ENCODE peak calls at places on chromosomes 4 and X, in six cellular contexts. I is stomach, A is endothelial cell, Q is NCI-H187, O is AG09309, Z is SW 1271. T is an unnamed sample.

GRCh38 chr4:13455411-13455810 is 28.7 kb downstream of the RAB28 start:
- DNase-seq in I (no peak), O (peak), Z (no peak), A (no peak), Q (no peak), T (no peak)

GRCh38 chr4:38177035-38177791 is 217.0 kb downstream of the PTTG2 start:
- DNase-seq in Z (no peak), Q (no peak), O (no peak), A (no peak), I (peak), T (peak)

GRCh38 chr4:188107931-188108843 is 1.2 kb downstream of the TRIML2 start:
- DNase-seq in I (no peak), Z (peak), Q (no peak), O (no peak), A (no peak), T (no peak)

GRCh38 chr4:67545996-67546356 is 673 bp upstream of the CENPC start:
- DNase-seq in O (no peak), I (no peak), Z (no peak), Q (no peak), A (no peak), T (no peak)

GRCh38 chrX:3268804-3269203 is 77.6 kb downstream of the MXRA5 start:
- DNase-seq in Q (no peak), A (no peak), I (no peak), O (no peak), Z (no peak), T (no peak)

GRCh38 chrX:153537526-153538295 is 20.3 kb downstream of the ATP2B3 start:
- DNase-seq in I (no peak), Q (peak), O (no peak), Z (no peak), A (no peak), T (no peak)

GRCh38 chrX:42530027-42530426 is 247.9 kb downstream of the PPP1R2C start:
- DNase-seq in A (no peak), O (peak), I (no peak), Q (no peak), Z (no peak), T (no peak)

GRCh38 chr4:162347492-162348213 is 183.9 kb upstream of the FSTL5 start:
- DNase-seq in Z (no peak), Q (no peak), I (no peak), O (no peak), A (peak), T (no peak)

GRCh38 chr4:67546971-67547370 is 1.7 kb upstream of the CENPC start:
- DNase-seq in O (no peak), Q (no peak), Z (no peak), A (no peak), I (no peak), T (no peak)

GRCh38 chr4:140834866-140835495 is 78.8 kb upstream of the TBC1D9 start:
- DNase-seq in I (no peak), Z (no peak), A (no peak), Q (no peak), O (no peak), T (peak)

GRCh38 chr4:183563874-183564273 is 59.0 kb downstream of the ING2 start:
- DNase-seq in O (peak), I (no peak), Z (no peak), A (no peak), Q (no peak), T (no peak)

GRCh38 chrX:153649178-153649914 is 2.3 kb downstream of the DUSP9 start:
- DNase-seq in Q (peak), A (peak), I (no peak), Z (no peak), O (no peak), T (no peak)

GRCh38 chr4:150010525-150011126 is 67.6 kb upstream of the DCLK2 start:
- DNase-seq in O (no peak), Q (peak), Z (peak), A (peak), I (peak), T (peak)

GRCh38 chrX:79270401-79270800 is 96.7 kb downstream of the ITM2A start:
- DNase-seq in O (no peak), A (peak), I (peak), Q (no peak), Z (no peak), T (peak)

GRCh38 chr4:19735012-19735411 is 516.7 kb upstream of the SLIT2 start:
- DNase-seq in I (no peak), A (no peak), Z (no peak), Q (no peak), O (no peak), T (no peak)

GRCh38 chr4:39341075-39341725 is 25.0 kb downstream of the RFC1 start:
- DNase-seq in I (no peak), Q (no peak), A (no peak), Z (no peak), O (no peak), T (no peak)

GRCh38 chrX:18457000-18457399 is 31.6 kb downstream of the CDKL5 start:
- DNase-seq in Q (no peak), I (no peak), A (no peak), Z (no peak), O (no peak), T (no peak)

GRCh38 chrX:24396930-24397277 is 36.5 kb downstream of the SUPT20HL1 start:
- DNase-seq in I (no peak), Q (no peak), O (no peak), Z (no peak), A (no peak), T (no peak)

GRCh38 chr4:113288691-113289090 is 239.2 kb downstream of the ANK2 start:
- DNase-seq in O (no peak), A (no peak), Q (no peak), Z (no peak), I (no peak), T (no peak)

GRCh38 chrX:123222920-123223319 is 38.8 kb downstream of the GRIA3 start:
- DNase-seq in Z (no peak), Q (no peak), A (no peak), I (no peak), O (no peak), T (no peak)

GRCh38 chrX:107773206-107773605 is 2.4 kb downstream of the TSC22D3 start:
- DNase-seq in I (no peak), A (no peak), O (no peak), Q (no peak), Z (no peak), T (no peak)

GRCh38 chr4:184824776-184825393 is 883 bp downstream of the ACSL1 start:
- DNase-seq in I (peak), Q (no peak), Z (no peak), O (no peak), A (no peak), T (no peak)

GRCh38 chr4:186472948-186473347 is 82.4 kb downstream of the MTNR1A start:
- DNase-seq in O (no peak), I (no peak), Z (peak), Q (no peak), A (no peak), T (no peak)

GRCh38 chr4:94165256-94165655 is 42.4 kb upstream of the SMARCAD1 start:
- DNase-seq in Q (no peak), A (no peak), O (no peak), Z (no peak), I (no peak), T (no peak)

GRCh38 chrX:19883878-19884277 is 3.5 kb downstream of the SH3KBP1 start:
- DNase-seq in I (no peak), A (no peak), Q (no peak), O (no peak), Z (no peak), T (no peak)

GRCh38 chr4:1376391-1376840 is 29.4 kb downstream of the UVSSA start:
- DNase-seq in O (no peak), Q (no peak), A (no peak), Z (no peak), I (no peak), T (no peak)

GRCh38 chr4:55409468-55410171 is 13.9 kb downstream of the TMEM165 start:
- DNase-seq in Z (no peak), A (no peak), I (no peak), Q (no peak), O (no peak), T (no peak)

GRCh38 chrX:44903107-44903506 is 30.1 kb downstream of the KDM6A start:
- DNase-seq in O (peak), Q (no peak), A (no peak), Z (peak), I (no peak), T (no peak)

GRCh38 chrX:997631-998137 is 214.8 kb downstream of the CRLF2 start:
- DNase-seq in A (no peak), Q (no peak), O (no peak), I (no peak), Z (no peak), T (no peak)

GRCh38 chrX:20038966-20039365 is 48.1 kb upstream of the BCLAF3 start:
- DNase-seq in Q (no peak), O (no peak), Z (no peak), A (no peak), I (no peak), T (no peak)

GRCh38 chr4:125331116-125331515 is 16.4 kb downstream of the FAT4 start:
- DNase-seq in O (no peak), Z (no peak), I (no peak), Q (no peak), A (no peak), T (no peak)

GRCh38 chr4:99723555-99724450 is 66.2 kb upstream of the C4orf54 start:
- DNase-seq in A (no peak), O (peak), Q (no peak), Z (no peak), I (peak), T (peak)

GRCh38 chr4:184764601-184765000 is 30.7 kb upstream of the CENPU start:
- DNase-seq in Q (no peak), I (no peak), A (no peak), Z (no peak), O (no peak), T (no peak)